ENCODE peak calls at places on chromosomes 12 and 14, in six cellular contexts. F is AG04450, Q is cardiac fibroblast, X is fibroblast of the aortic adventitia, K is stomach, Z is upper lobe of left lung. L is an unnamed sample.

GRCh38 chr12:103840881-103841689 is at the start of gene NT5DC3:
- DNase-seq in F (peak; percentile 47), Q (peak; percentile 76), X (peak; percentile 63), K (peak; percentile 80), Z (peak; percentile 84), L (peak; percentile 36)

GRCh38 chr14:58824106-58824505 is 186.3 kb downstream of the DACT1 start:
- DNase-seq in F (no peak), Q (no peak), X (no peak), K (no peak), Z (no peak), L (no peak)

GRCh38 chr12:130711751-130712150 is 4.3 kb downstream of the RIMBP2 start:
- DNase-seq in F (no peak), Q (no peak), X (no peak), K (peak; percentile 10), Z (no peak), L (no peak)

GRCh38 chr12:115335594-115335993 is 651.6 kb upstream of the TBX3 start:
- DNase-seq in F (no peak), Q (no peak), X (no peak), K (no peak), Z (no peak), L (no peak)

GRCh38 chr12:121443193-121443829 is 43.4 kb downstream of the RNF34 start:
- DNase-seq in F (peak; percentile 13), Q (peak; percentile 81), X (peak; percentile 71), K (peak; percentile 87), Z (peak; percentile 86), L (peak; percentile 35)

GRCh38 chr12:8018666-8019581 is 13.6 kb upstream of the FOXJ2 start:
- DNase-seq in F (no peak), Q (no peak), X (no peak), K (no peak), Z (no peak), L (no peak)

GRCh38 chr12:50790081-50790480 is 26.2 kb downstream of the ATF1 start:
- DNase-seq in F (no peak), Q (peak; percentile 12), X (no peak), K (no peak), Z (no peak), L (no peak)

GRCh38 chr14:80447396-80447795 is 236.1 kb upstream of the DIO2 start:
- DNase-seq in F (no peak), Q (peak; percentile 40), X (peak; percentile 12), K (no peak), Z (no peak), L (no peak)

GRCh38 chr12:11812558-11813421 is 163.3 kb downstream of the ETV6 start:
- DNase-seq in F (no peak), Q (peak; percentile 25), X (peak; percentile 21), K (no peak), Z (no peak), L (no peak)

GRCh38 chr12:132605892-132606291 is 4.5 kb downstream of the LRCOL1 start:
- DNase-seq in F (no peak), Q (no peak), X (no peak), K (no peak), Z (no peak), L (no peak)

GRCh38 chr12:54428050-54429013 is 9.3 kb upstream of the ITGA5 start:
- DNase-seq in F (no peak), Q (peak; percentile 97), X (peak; percentile 70), K (no peak), Z (peak; percentile 48), L (no peak)

GRCh38 chr12:67827820-67828383 is 161.3 kb upstream of the IFNG-AS1 start:
- DNase-seq in F (peak; percentile 87), Q (peak; percentile 98), X (peak; percentile 93), K (no peak), Z (no peak), L (peak; percentile 86)

GRCh38 chr14:98704441-98704840 is 567.6 kb downstream of the BCL11B start:
- DNase-seq in F (no peak), Q (no peak), X (no peak), K (no peak), Z (no peak), L (no peak)

GRCh38 chr14:104598039-104598438 is 6.5 kb downstream of the TMEM179 start:
- DNase-seq in F (no peak), Q (no peak), X (no peak), K (no peak), Z (no peak), L (no peak)

GRCh38 chr12:61487728-61488127 is 772.5 kb upstream of the USP15 start:
- DNase-seq in F (no peak), Q (no peak), X (no peak), K (no peak), Z (no peak), L (no peak)

GRCh38 chr12:44143170-44143569 is 307.3 kb downstream of the TMEM117 start:
- DNase-seq in F (no peak), Q (no peak), X (no peak), K (no peak), Z (no peak), L (no peak)

GRCh38 chr14:39880106-39880695 is 448.0 kb upstream of the FBXO33 start:
- DNase-seq in F (no peak), Q (no peak), X (no peak), K (no peak), Z (no peak), L (no peak)

GRCh38 chr12:130335517-130336392 is 1.9 kb upstream of the PIWIL1 start:
- DNase-seq in F (no peak), Q (peak; percentile 76), X (peak; percentile 58), K (no peak), Z (no peak), L (peak; percentile 5)

GRCh38 chr12:13135336-13136178 is 32.1 kb upstream of the GSG1 start:
- DNase-seq in F (peak; percentile 16), Q (peak; percentile 87), X (peak; percentile 61), K (peak; percentile 65), Z (peak; percentile 94), L (no peak)

GRCh38 chr12:132127041-132127440 is 17.1 kb downstream of the DDX51 start:
- DNase-seq in F (no peak), Q (no peak), X (no peak), K (no peak), Z (no peak), L (no peak)

GRCh38 chr14:50040401-50040775 is 76.0 kb downstream of the VCPKMT start:
- DNase-seq in F (peak; percentile 47), Q (peak; percentile 85), X (peak; percentile 60), K (peak; percentile 29), Z (no peak), L (peak; percentile 65)

GRCh38 chr12:1592444-1593231 is 1.7 kb downstream of the FBXL14 start:
- DNase-seq in F (no peak), Q (peak; percentile 75), X (no peak), K (no peak), Z (peak; percentile 29), L (no peak)

GRCh38 chr12:120257041-120257821 is 8.3 kb downstream of the PXN start:
- DNase-seq in F (peak; percentile 84), Q (peak; percentile 98), X (peak; percentile 99), K (peak; percentile 42), Z (no peak), L (peak; percentile 75)

GRCh38 chr14:90445011-90445410 is 48.2 kb downstream of the CALM1 start:
- DNase-seq in F (no peak), Q (no peak), X (no peak), K (no peak), Z (no peak), L (no peak)

GRCh38 chr14:94101748-94102147 is 8.8 kb upstream of the IFI27 start:
- DNase-seq in F (no peak), Q (no peak), X (no peak), K (no peak), Z (no peak), L (no peak)

GRCh38 chr14:51157012-51157411 is 62.1 kb upstream of the TRIM9 start:
- DNase-seq in F (no peak), Q (peak; percentile 65), X (peak; percentile 38), K (no peak), Z (no peak), L (no peak)

GRCh38 chr14:65471038-65471878 is 58.7 kb downstream of the FUT8 start:
- DNase-seq in F (no peak), Q (no peak), X (no peak), K (no peak), Z (no peak), L (no peak)

GRCh38 chr12:121637231-121637914 is 11.0 kb downstream of the ORAI1 start:
- DNase-seq in F (no peak), Q (no peak), X (no peak), K (peak; percentile 40), Z (peak; percentile 74), L (no peak)

GRCh38 chr12:64466178-64466577 is 14.3 kb downstream of the TBK1 start:
- DNase-seq in F (no peak), Q (no peak), X (no peak), K (no peak), Z (no peak), L (no peak)

GRCh38 chr12:103705927-103706326 is 118.9 kb downstream of the STAB2 start:
- DNase-seq in F (no peak), Q (no peak), X (no peak), K (no peak), Z (no peak), L (no peak)

GRCh38 chr12:124397399-124397679 is 102.4 kb downstream of the RFLNA start:
- DNase-seq in F (no peak), Q (no peak), X (no peak), K (no peak), Z (no peak), L (no peak)

DNA sequence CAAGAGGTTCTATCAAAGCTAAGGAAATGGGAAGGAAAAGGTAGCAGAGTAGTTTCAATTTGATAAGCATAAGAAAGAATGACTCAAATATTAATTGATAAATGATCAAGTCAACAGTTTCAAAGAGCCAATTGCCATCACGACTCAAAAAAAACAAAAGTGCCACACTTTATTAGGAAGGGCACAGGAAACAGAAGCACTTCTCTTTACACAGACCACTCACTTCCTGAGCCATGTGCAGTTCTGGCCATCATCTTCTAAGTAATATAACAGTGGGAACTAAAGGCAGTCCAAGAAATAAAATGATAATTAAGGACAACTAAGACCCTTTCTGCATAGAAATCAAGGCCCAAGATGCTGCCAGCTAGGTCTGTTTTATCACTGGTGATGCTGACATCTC is 13.2 kb downstream of the TM7SF3 start:
- DNase-seq in F (no peak), Q (no peak), X (no peak), K (no peak), Z (no peak), L (no peak)
- H3K4me3 ChIP-seq in F (no peak overlapping the region), Q (no peak overlapping the region), X (no peak overlapping the region), K (no peak overlapping the region), Z (no peak overlapping the region), L (no peak overlapping the region)

GRCh38 chr12:55715833-55716581 is at the start of gene BLOC1S1:
- DNase-seq in F (peak; percentile 86), Q (peak; percentile 91), X (peak; percentile 93), K (peak; percentile 96), Z (peak; percentile 94), L (peak; percentile 76)
- TF ChIP-seq CTCF in F (no peak), Q (no peak), X (no peak), K (peak; percentile 11), Z (no peak), L (no peak)

DNA sequence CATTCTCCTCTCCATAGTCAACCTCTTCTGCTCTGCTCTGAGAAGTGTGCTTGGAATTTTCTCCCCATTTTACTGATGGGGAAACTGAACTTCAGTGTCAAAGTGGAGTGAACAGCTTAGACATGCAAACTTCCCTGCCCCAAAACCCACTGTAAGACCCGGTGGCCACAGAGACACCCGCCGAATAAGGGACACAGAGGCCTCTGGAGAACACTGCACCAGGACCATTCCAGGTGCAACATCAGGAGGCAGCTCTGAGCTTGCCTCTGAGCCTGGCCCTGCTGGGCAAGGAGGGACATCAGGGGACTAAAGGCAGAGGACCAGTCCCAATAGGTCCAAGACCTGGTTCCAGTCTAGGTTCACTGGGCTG is 1.7 kb downstream of the HDAC7 start:
- DNase-seq in F (no peak), Q (no peak), X (no peak), K (no peak), Z (no peak), L (no peak)
- H3K4me3 ChIP-seq in F (peak overlapping the region; percentile 91), Q (peak overlapping the region; percentile 95), X (peak overlapping the region; percentile 88), K (peak overlapping the region; percentile 84), Z (peak overlapping the region; percentile 74), L (peak overlapping the region; percentile 91)

GRCh38 chr14:106094654-106095189 is 568.3 kb downstream of the TMEM121 start:
- DNase-seq in F (no peak), Q (peak; percentile 7), X (no peak), K (peak; percentile 27), Z (no peak), L (no peak)
- TF ChIP-seq CTCF in F (no peak), Q (peak; percentile 11), X (no peak), K (peak; percentile 20), Z (peak; percentile 6), L (peak; percentile 46)